ENCODE peak calls at places on chromosomes 13 and 19, in ten cellular contexts. G, K, Y, N, E, X, Q, O, I and U are unnamed samples.
A peak's percentile ranks its signal among the peaks of the same experiment; 100 is the strongest.

GRCh38 chr13:85277753-85278152 is 521.5 kb downstream of the SLITRK6 start:
- DNase-seq in Y (no peak), X (no peak), Q (no peak), O (peak; percentile 27), I (no peak), E (peak; percentile 59), G (no peak), N (no peak), K (no peak), U (no peak)

GRCh38 chr13:113840541-113841354 is 23.1 kb downstream of the GAS6 start:
- DNase-seq in E (no peak), X (no peak), Y (no peak), G (no peak), I (no peak), K (peak; percentile 41), Q (no peak), O (peak; percentile 41), N (peak; percentile 20), U (peak; percentile 47)

GRCh38 chr19:2834294-2834871 is 6.9 kb upstream of the ZNF555 start:
- DNase-seq in Q (no peak), Y (no peak), G (no peak), E (peak; percentile 9), X (no peak), N (no peak), O (no peak), I (no peak), K (no peak), U (no peak)

GRCh38 chr13:95709101-95709500 is 32.2 kb downstream of the DNAJC3 start:
- DNase-seq in O (no peak), I (no peak), N (no peak), E (no peak), Q (no peak), K (no peak), Y (no peak), G (no peak), X (no peak), U (no peak)

GRCh38 chr13:38635030-38635429 is 51.8 kb upstream of the FREM2 start:
- DNase-seq in K (no peak), Q (no peak), I (no peak), Y (no peak), G (no peak), X (peak; percentile 44), E (no peak), O (no peak), N (no peak), U (no peak)

GRCh38 chr13:41813426-41813825 is 147.5 kb downstream of the VWA8 start:
- DNase-seq in E (peak; percentile 69), G (no peak), K (no peak), I (no peak), Y (no peak), Q (no peak), N (no peak), X (no peak), O (no peak), U (no peak)

GRCh38 chr13:113630296-113630695 is 27.7 kb downstream of the ATP4B start:
- DNase-seq in O (no peak), Q (no peak), I (no peak), N (peak; percentile 0), E (no peak), X (no peak), Y (no peak), K (peak; percentile 26), G (no peak), U (peak; percentile 30)

GRCh38 chr13:70333752-70334151 is 225.5 kb upstream of the KLHL1 start:
- DNase-seq in K (no peak), X (no peak), I (no peak), Y (no peak), Q (no peak), E (no peak), G (no peak), O (no peak), N (no peak), U (no peak)

DNA sequence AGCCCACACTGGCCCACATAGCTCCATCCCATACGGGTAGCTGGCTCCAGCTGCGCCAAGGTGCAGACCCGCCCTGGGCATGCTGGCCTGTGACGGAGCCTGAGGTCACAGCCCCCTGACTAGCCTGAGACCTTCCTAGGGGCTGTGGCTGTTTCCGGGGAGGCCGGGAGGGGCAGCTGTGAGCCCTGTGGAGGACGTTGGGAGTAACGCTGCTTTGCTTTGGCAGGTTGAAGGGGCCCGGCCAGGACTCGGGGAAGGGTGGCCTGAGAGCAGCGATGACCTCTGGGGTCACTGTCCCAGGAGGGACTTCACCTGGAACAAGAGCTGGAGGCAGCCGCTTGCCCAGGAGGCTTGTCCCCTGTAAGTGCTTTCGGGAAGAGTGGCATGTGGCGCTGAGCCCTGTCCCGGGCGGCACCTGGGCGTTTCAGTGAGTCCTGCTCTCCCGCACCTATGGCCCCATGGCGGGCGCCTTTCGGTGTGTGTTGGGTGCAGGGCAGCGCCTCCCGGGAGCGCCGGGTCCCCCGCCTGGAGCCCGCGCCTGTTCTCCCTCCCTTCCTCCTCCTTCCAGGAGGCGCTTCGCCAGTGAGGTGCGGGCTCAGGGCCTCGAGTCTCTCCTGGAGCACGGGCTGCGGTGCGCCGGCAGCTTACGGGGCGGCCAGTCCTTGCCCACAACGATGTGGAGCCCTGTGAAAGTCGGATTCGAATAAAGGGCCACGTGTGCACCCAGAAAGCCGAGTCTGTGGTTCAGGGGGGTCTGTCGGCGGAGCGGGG is 1.1 kb upstream of the FAM174C start:
- DNase-seq in K (no peak), E (no peak), N (no peak), I (no peak), Y (no peak), G (peak; percentile 46), Q (no peak), X (no peak), O (no peak), U (peak; percentile 69)
- H3K4me3 ChIP-seq in K (peak overlapping the region; percentile 69), E (peak overlapping the region; percentile 66), N (peak overlapping the region; percentile 86), I (peak overlapping the region; percentile 79), Y (peak overlapping the region; percentile 38), G (no peak overlapping the region), Q (no peak overlapping the region), X (peak overlapping the region; percentile 88), O (peak overlapping the region; percentile 49), U (no peak overlapping the region)

DNA sequence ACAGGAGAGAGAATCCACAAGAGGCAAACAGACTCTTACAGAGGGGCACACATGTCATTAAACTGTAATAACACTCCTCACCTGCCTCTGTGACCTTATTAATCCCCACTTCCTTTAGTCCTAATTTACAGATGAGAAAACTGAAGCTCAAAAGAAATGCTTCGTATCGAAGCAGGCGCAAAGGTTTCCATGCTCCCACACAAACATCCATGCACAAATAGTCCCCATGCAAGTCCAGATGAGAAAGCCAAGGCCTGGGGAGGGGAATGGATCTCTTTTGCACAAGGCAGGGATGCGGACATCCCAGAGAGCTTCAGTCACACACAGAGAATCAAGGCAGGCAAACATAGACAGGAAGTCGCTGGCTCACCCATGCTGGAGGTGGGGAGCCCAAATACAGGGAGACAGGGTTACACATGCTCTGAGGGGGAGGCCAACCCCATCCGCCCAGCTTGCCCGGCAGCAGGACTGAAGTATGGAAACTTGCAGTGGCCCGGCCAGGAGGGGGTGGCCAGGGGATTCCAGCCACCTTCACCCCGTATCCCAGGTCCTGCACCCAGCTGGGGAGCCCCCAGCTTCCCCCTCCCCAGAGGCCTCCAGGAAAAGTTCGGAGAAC is 468 bp downstream of the S1PR5 start:
- DNase-seq in Y (no peak), X (peak; percentile 44), O (peak; percentile 50), N (no peak), G (no peak), Q (no peak), E (no peak), K (no peak), I (no peak), U (no peak)
- H3K4me3 ChIP-seq in Y (peak overlapping the region; percentile 41), X (peak overlapping the region; percentile 78), O (peak overlapping the region; percentile 74), N (peak overlapping the region; percentile 62), G (no peak overlapping the region), Q (peak overlapping the region; percentile 19), E (peak overlapping the region; percentile 33), K (peak overlapping the region; percentile 43), I (peak overlapping the region; percentile 66), U (no peak overlapping the region)

DNA sequence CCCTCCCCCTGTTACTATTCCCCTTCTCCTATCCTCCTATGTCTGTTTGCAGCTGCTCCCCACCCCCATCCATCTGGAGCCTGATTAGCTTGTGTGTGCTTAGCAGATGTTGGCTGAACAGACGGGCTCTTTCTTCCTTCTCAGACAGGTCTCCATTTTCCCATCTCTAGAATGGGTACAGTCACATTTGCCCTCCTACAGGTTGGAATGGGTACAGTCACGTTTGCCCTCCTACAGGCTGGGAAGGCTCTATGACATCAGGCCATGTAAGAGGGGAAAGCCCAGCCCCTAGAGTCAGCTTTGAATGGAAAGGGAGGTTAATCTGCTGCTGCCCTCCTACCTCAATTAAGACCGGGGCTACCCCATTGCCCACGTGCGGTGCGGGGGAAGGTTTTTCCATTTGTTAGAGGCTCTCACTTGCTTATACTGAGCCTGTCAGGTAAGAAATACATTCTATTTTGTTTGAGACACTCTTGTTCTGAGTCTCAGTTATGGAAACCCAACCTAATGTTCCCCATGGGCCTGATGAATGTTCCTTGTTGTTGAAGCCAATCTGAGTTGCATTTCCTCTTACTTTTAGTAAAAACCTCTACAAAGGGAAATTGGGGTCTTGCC is 2.2 kb upstream of the CLEC17A start:
- DNase-seq in Y (no peak), X (no peak), E (no peak), G (no peak), O (no peak), K (no peak), I (no peak), Q (no peak), N (no peak), U (no peak)
- H3K4me3 ChIP-seq in Y (no peak overlapping the region), X (no peak overlapping the region), E (no peak overlapping the region), G (no peak overlapping the region), O (no peak overlapping the region), K (no peak overlapping the region), I (no peak overlapping the region), Q (no peak overlapping the region), N (no peak overlapping the region), U (no peak overlapping the region)

GRCh38 chr13:98875146-98875729 is 102.6 kb downstream of the DOCK9 start:
- DNase-seq in N (no peak), E (no peak), O (no peak), I (no peak), X (peak; percentile 76), Q (no peak), Y (no peak), K (no peak), G (no peak), U (no peak)

GRCh38 chr13:98873377-98874028 is 104.4 kb downstream of the DOCK9 start:
- DNase-seq in N (no peak), E (no peak), X (peak; percentile 31), O (no peak), Q (no peak), Y (no peak), G (no peak), K (no peak), I (no peak), U (no peak)

GRCh38 chr13:98871727-98872126 is 106.1 kb downstream of the DOCK9 start:
- DNase-seq in G (no peak), X (no peak), Q (no peak), Y (no peak), N (no peak), K (no peak), O (no peak), E (no peak), I (no peak), U (no peak)

GRCh38 chr13:98877466-98877865 is 100.4 kb downstream of the DOCK9 start:
- DNase-seq in Q (no peak), N (no peak), E (no peak), X (no peak), I (no peak), G (no peak), K (no peak), Y (no peak), O (no peak), U (no peak)

DNA sequence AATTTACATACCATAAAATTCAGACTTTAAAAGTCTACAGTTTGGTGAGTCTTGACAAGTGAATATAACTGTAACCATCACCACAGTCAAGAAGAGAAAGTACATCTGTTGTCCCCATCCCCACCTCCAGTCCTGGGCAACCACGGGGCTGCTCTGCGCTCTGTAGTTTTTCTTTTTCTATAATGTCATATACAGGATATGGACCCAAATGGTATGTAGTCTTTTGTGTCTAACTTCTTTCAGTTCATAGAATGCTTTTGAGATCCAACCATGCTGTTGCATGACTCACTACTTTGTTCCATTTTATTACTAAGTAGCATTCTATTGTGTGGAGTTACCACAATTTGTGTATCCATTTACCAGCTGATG is 103.9 kb downstream of the DOCK9 start:
- DNase-seq in I (no peak), K (no peak), Y (no peak), N (no peak), O (no peak), G (no peak), E (no peak), Q (no peak), X (no peak), U (no peak)
- H3K4me3 ChIP-seq in I (no peak overlapping the region), K (no peak overlapping the region), Y (no peak overlapping the region), N (no peak overlapping the region), O (no peak overlapping the region), G (no peak overlapping the region), E (no peak overlapping the region), Q (no peak overlapping the region), X (no peak overlapping the region), U (no peak overlapping the region)